ENCODE peak calls at places on chromosomes 5 and 9, in five cellular contexts. Z, L, O, I and E are unnamed samples.

GRCh38 chr5:124007675-124008398 is 495.9 kb downstream of the CSNK1G3 start:
- DNase-seq in I (no peak), O (no peak), L (peak), Z (no peak), E (no peak)

GRCh38 chr9:97895695-97896332 is 26.5 kb downstream of the TRMO start:
- DNase-seq in O (no peak), Z (no peak), I (peak), L (no peak), E (peak)

GRCh38 chr9:132532171-132532570 is 50.2 kb upstream of the BARHL1 start:
- DNase-seq in I (no peak), O (no peak), Z (peak), L (no peak), E (no peak)

GRCh38 chr9:131275332-131276106 is 791 bp downstream of the FAM78A start:
- DNase-seq in L (no peak), O (no peak), Z (no peak), I (no peak), E (no peak)

GRCh38 chr9:127758843-127759242 is 19.6 kb downstream of the SH2D3C start:
- DNase-seq in Z (no peak), I (no peak), O (no peak), L (no peak), E (no peak)

GRCh38 chr5:27208051-27208450 is 169.7 kb upstream of the CDH9 start:
- DNase-seq in L (no peak), O (no peak), Z (no peak), I (no peak), E (no peak)

GRCh38 chr5:176364765-176365662 is at the start of gene ARL10:
- DNase-seq in L (peak), O (no peak), Z (no peak), I (no peak), E (no peak)

GRCh38 chr5:148791334-148791667 is 35.1 kb upstream of the ADRB2 start:
- DNase-seq in L (no peak), Z (no peak), I (peak), O (no peak), E (no peak)

GRCh38 chr5:102107865-102108264 is 188.2 kb downstream of the SLCO4C1 start:
- DNase-seq in I (no peak), L (no peak), Z (no peak), O (no peak), E (no peak)

GRCh38 chr5:65742565-65743231 is 20.7 kb downstream of the NLN start:
- DNase-seq in Z (no peak), I (peak), O (no peak), L (peak), E (no peak)

GRCh38 chr9:97046228-97046627 is 7.3 kb upstream of the CTSV start:
- DNase-seq in O (no peak), Z (peak), I (no peak), L (no peak), E (no peak)

GRCh38 chr5:113804943-113805342 is 291.4 kb downstream of the YTHDC2 start:
- DNase-seq in Z (no peak), L (no peak), O (no peak), I (no peak), E (no peak)

GRCh38 chr9:125784286-125785049 is 37.3 kb downstream of the PBX3 start:
- DNase-seq in O (no peak), I (peak), L (no peak), Z (no peak), E (no peak)
- TF ChIP-seq CTCF in O (no peak), I (no peak), L (no peak), Z (no peak), E (no peak)

GRCh38 chr9:114289571-114290481 is 33.1 kb upstream of the ORM1 start:
- DNase-seq in L (no peak), O (no peak), Z (peak), I (no peak), E (no peak)
- H3K27ac ChIP-seq in L (no peak), O (no peak), Z (no peak), I (no peak), E (no peak)

GRCh38 chr9:33161011-33161588 is 6.0 kb downstream of the B4GALT1 start:
- DNase-seq in Z (no peak), O (peak), L (peak), I (peak), E (no peak)

GRCh38 chr9:33159058-33159759 is 7.9 kb downstream of the B4GALT1 start:
- DNase-seq in O (no peak), L (peak), I (peak), Z (no peak), E (no peak)

GRCh38 chr9:33157960-33158359 is 9.2 kb downstream of the B4GALT1 start:
- DNase-seq in O (no peak), L (no peak), Z (no peak), I (no peak), E (no peak)

GRCh38 chr9:33159760-33160127 is 7.4 kb downstream of the B4GALT1 start:
- DNase-seq in I (peak), L (peak), Z (no peak), O (no peak), E (no peak)

GRCh38 chr9:33158555-33159057 is 8.5 kb downstream of the B4GALT1 start:
- DNase-seq in I (no peak), Z (no peak), O (no peak), L (no peak), E (no peak)
- H3K4me3 ChIP-seq in I (no peak), Z (no peak), O (no peak), L (no peak), E (no peak)

GRCh38 chr9:110015759-110016158 is 192.2 kb downstream of the C9orf152 start:
- DNase-seq in I (peak), Z (no peak), L (peak), O (no peak), E (no peak)
- TF ChIP-seq CTCF in I (no peak), Z (no peak), L (no peak), O (no peak), E (no peak)

DNA sequence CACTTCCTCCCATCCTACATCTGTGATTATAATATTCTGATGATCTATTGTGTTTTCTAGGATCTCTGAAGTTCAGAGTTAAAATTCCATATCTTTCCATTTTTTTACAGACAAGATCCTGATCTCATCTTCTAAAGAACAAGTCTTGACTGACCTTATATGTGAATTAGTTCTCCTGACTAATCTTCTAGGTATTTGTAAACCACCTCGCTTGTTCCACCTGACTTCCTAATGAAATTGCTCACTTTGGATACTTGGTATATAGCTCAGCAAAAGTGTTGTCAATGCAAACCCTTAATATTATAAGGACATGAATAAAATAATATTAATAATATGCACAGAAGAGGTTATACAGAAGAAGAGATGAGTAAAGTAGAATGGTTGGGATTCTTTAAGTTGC is 68.2 kb upstream of the NR4A3 start:
- DNase-seq in Z (no peak), O (no peak), I (no peak), L (no peak), E (no peak)
- H3K27ac ChIP-seq in Z (no peak), O (no peak), I (no peak), L (no peak), E (no peak)

GRCh38 chr5:110865400-110866094 is 126.7 kb downstream of the SLC25A46 start:
- DNase-seq in I (peak), O (no peak), L (no peak), Z (no peak), E (no peak)
- H3K4me3 ChIP-seq in I (no peak), O (no peak), L (no peak), Z (no peak), E (no peak)

GRCh38 chr5:626850-627249 is 14.7 kb downstream of the CEP72 start:
- DNase-seq in I (peak), O (no peak), L (peak), Z (no peak), E (no peak)
- TF ChIP-seq CTCF in I (peak), O (no peak), L (no peak), Z (no peak), E (no peak)

DNA sequence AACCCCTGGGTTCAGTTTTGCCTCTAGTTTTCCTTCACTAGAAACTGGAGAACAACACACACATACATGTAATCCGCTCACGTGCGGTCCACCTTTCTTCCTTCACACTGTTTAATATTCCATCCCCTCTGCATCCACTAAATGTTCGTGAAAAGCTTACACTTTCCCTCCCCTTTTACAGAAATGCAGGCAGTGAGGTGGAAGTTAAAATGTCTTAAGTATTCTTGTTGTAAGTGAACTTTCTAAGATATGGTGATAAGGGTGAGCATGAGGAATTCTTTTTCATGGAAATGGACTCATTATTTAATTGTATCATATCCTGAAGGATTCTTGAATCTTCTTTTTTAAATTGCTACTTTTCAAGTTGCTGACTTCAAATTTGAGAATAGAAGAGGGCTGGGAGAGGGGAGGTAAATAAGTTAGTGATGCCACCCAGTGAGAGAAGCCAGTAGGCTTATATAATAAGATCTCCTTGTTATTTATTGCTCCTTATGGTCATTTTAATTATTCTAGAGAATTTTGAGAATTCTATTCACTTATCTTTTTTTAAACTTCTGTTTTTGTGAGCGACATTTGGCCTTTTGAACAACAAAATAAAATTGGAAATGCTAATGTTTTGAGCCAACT is 90.3 kb downstream of the TLE4 start:
- DNase-seq in O (no peak), Z (no peak), I (no peak), L (no peak), E (no peak)
- H3K27ac ChIP-seq in O (no peak), Z (no peak), I (no peak), L (no peak), E (no peak)